ENCODE peak calls at places on chromosomes 12 and 14, in five cellular contexts. One of them, this sample, is unnamed.

GRCh38 chr12:42473561-42473960 is 116.0 kb downstream of the PRICKLE1 start:
- DNase-seq in Calu3: no peak
- DNase-seq in heart right ventricle: no peak
- DNase-seq in GM20000: no peak
- DNase-seq in tibial artery: no peak
- DNase-seq in this sample: no peak

GRCh38 chr14:101185081-101185835 is 281.7 kb upstream of the RTL1 start:
- DNase-seq in Calu3: no peak
- DNase-seq in heart right ventricle: no peak
- DNase-seq in GM20000: no peak
- DNase-seq in tibial artery: no peak
- DNase-seq in this sample: no peak

GRCh38 chr14:102344485-102344884 is 18.2 kb downstream of the CINP start:
- DNase-seq in Calu3: no peak
- DNase-seq in heart right ventricle: no peak
- DNase-seq in GM20000: no peak
- DNase-seq in tibial artery: no peak
- DNase-seq in this sample: no peak

GRCh38 chr14:74909501-74909900 is 13.6 kb downstream of the RPS6KL1 start:
- DNase-seq in Calu3: no peak
- DNase-seq in heart right ventricle: no peak
- DNase-seq in GM20000: no peak
- DNase-seq in tibial artery: no peak
- DNase-seq in this sample: no peak

GRCh38 chr12:95202691-95203476 is 14.4 kb downstream of the FGD6 start:
- DNase-seq in Calu3: no peak
- DNase-seq in heart right ventricle: no peak
- DNase-seq in GM20000: no peak
- DNase-seq in tibial artery: no peak
- DNase-seq in this sample: no peak

GRCh38 chr12:101935769-101936741 is 58.7 kb downstream of the DRAM1 start:
- DNase-seq in Calu3: no peak
- DNase-seq in heart right ventricle: peak
- DNase-seq in GM20000: peak
- DNase-seq in tibial artery: peak
- DNase-seq in this sample: no peak

GRCh38 chr12:58528266-58528665 is 392.0 kb downstream of the LRIG3 start:
- DNase-seq in Calu3: no peak
- DNase-seq in heart right ventricle: no peak
- DNase-seq in GM20000: no peak
- DNase-seq in tibial artery: no peak
- DNase-seq in this sample: no peak

GRCh38 chr14:24978862-24979724 is 70.9 kb downstream of the STXBP6 start:
- DNase-seq in Calu3: peak
- DNase-seq in heart right ventricle: no peak
- DNase-seq in GM20000: peak
- DNase-seq in tibial artery: no peak
- DNase-seq in this sample: no peak

GRCh38 chr12:106288510-106289195 is 13.9 kb upstream of the TCP11L2 start:
- DNase-seq in Calu3: peak
- DNase-seq in heart right ventricle: no peak
- DNase-seq in GM20000: no peak
- DNase-seq in tibial artery: no peak
- DNase-seq in this sample: no peak

GRCh38 chr12:76777765-76778216 is 13.9 kb downstream of the ZDHHC17 start:
- DNase-seq in Calu3: peak
- DNase-seq in heart right ventricle: no peak
- DNase-seq in GM20000: peak
- DNase-seq in tibial artery: no peak
- DNase-seq in this sample: no peak

GRCh38 chr12:47938093-47938492 is 25.3 kb upstream of the TMEM106C start:
- DNase-seq in Calu3: no peak
- DNase-seq in heart right ventricle: no peak
- DNase-seq in GM20000: no peak
- DNase-seq in tibial artery: no peak
- DNase-seq in this sample: no peak

GRCh38 chr12:77062846-77063461 is 2.4 kb downstream of the E2F7 start:
- DNase-seq in Calu3: peak
- DNase-seq in heart right ventricle: peak
- DNase-seq in GM20000: peak
- DNase-seq in tibial artery: no peak
- DNase-seq in this sample: no peak

GRCh38 chr14:106436310-106436905 is 910.0 kb downstream of the TMEM121 start:
- DNase-seq in Calu3: peak
- DNase-seq in heart right ventricle: no peak
- DNase-seq in GM20000: no peak
- DNase-seq in tibial artery: no peak
- DNase-seq in this sample: peak

GRCh38 chr12:83471341-83471740 is 784.6 kb downstream of the TMTC2 start:
- DNase-seq in Calu3: no peak
- DNase-seq in heart right ventricle: no peak
- DNase-seq in GM20000: no peak
- DNase-seq in tibial artery: no peak
- DNase-seq in this sample: no peak

GRCh38 chr12:130131025-130131424 is 31.2 kb upstream of the FZD10 start:
- DNase-seq in Calu3: no peak
- DNase-seq in heart right ventricle: no peak
- DNase-seq in GM20000: no peak
- DNase-seq in tibial artery: no peak
- DNase-seq in this sample: no peak

DNA sequence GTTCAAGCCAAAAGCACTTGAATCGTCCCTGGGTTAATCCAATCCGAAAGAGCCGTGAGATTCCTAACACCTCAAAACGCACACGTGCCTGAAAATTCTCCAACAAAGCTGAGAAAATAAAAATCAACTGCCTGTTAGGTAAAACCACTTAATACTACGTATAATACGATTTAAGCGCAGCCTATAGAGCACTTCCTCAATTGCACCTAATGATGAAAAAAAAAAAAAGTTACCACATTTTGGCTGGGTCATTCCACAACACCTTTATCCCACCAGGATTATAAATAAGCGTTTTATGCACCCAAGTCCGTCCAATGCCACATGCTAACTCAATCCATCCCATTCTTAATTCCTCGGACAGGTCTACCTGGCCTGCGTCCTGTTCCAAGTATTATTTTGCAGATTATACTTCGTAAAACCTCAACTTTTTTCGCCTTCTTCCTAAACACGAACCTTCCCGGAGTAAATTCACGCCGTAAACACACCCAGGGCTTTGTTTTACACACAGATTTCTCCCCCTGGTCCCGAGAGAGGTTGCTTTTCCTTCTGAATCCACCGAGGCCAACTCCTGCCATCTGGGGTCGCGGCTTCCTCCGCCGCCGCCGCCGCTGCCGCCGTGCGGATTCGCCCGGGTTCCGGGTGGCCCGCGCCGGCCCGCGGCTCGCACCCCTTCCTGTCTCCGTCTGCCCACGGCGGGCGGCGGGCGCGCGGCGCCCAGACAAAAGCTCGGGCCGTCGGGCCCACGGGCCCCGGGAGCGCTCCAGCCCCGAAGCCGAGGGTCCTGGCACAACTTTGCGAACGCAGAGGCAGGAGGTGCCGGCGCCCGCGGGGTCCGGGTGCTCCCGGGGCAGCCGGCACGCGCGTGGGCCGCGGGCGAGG is 66.2 kb downstream of the RNF34 start:
- DNase-seq in Calu3: peak
- DNase-seq in heart right ventricle: no peak
- DNase-seq in GM20000: peak
- DNase-seq in tibial artery: no peak
- DNase-seq in this sample: no peak
- TF ChIP-seq CTCF in Calu3: no peak
- TF ChIP-seq CTCF in heart right ventricle: no peak
- TF ChIP-seq CTCF in GM20000: no peak
- TF ChIP-seq CTCF in tibial artery: no peak
- TF ChIP-seq CTCF in this sample: no peak

GRCh38 chr14:54023027-54023426 is 66.4 kb upstream of the BMP4 start:
- DNase-seq in Calu3: no peak
- DNase-seq in heart right ventricle: no peak
- DNase-seq in GM20000: peak
- DNase-seq in tibial artery: no peak
- DNase-seq in this sample: no peak

GRCh38 chr14:54026671-54027070 is 70.0 kb upstream of the BMP4 start:
- DNase-seq in Calu3: no peak
- DNase-seq in heart right ventricle: no peak
- DNase-seq in GM20000: no peak
- DNase-seq in tibial artery: no peak
- DNase-seq in this sample: no peak

DNA sequence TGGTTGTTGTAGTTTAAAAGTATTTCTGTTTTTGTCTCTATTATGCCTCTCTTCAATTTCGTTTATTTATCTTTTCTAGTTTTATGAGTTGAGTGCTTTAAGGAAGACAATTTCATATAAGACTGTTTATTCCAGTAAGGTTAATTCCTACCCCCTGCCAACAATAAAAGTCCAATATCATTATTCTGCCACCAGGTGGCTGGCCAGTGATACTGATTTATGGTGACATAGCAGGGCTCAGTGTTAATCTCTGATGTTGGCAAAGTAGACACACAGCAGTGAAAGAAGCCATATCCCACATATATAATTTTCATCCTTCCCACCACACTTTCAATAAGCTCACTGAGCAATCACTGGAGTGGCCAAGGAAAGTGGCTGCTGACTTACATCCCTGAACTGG is 69.0 kb upstream of the BMP4 start:
- DNase-seq in Calu3: peak
- DNase-seq in heart right ventricle: peak
- DNase-seq in GM20000: no peak
- DNase-seq in tibial artery: no peak
- DNase-seq in this sample: peak
- TF ChIP-seq CTCF in Calu3: peak
- TF ChIP-seq CTCF in heart right ventricle: peak
- TF ChIP-seq CTCF in GM20000: no peak
- TF ChIP-seq CTCF in tibial artery: peak
- TF ChIP-seq CTCF in this sample: peak

DNA sequence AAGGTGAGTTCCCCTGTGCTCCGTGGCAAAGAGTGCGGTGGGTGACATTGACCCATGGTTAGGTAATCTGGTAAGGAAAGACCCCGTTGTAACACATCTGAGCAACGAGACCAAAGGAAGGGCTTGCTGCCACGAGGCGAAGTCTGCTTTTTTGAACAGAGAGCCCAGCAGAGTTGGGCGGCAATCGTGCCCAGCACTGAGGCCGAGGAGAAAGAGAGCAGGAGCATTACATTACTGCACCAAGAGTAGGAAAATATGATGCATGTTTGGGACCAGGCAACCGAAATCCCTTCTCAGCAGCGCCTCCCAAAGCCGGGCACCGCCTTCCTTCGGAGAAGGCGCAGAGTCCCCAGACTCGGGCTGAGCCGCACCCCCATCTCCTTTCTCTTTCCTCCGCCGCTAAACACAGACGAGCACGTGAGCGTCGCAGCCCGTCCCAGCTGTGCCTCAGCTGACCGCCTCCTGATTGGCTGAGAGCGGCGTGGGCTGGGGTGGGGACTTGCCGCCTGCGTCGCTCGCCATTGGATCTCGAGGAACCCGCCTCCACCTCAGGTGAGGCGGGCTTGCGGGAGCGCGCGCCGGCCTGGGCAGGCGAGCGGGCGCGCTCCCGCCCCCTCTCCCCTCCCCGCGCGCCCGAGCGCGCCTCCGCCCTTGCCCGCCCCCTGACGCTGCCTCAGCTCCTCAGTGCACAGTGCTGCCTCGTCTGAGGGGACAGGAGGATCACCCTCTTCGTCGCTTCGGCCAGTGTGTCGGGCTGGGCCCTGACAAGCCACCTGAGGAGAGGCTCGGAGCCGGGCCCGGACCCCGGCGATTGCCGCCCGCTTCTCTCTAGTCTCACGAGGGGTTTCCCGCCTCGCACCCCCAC is at the start of gene HIF1A:
- DNase-seq in Calu3: peak
- DNase-seq in heart right ventricle: peak
- DNase-seq in GM20000: peak
- DNase-seq in tibial artery: peak
- DNase-seq in this sample: peak
- TF ChIP-seq CTCF in Calu3: no peak
- TF ChIP-seq CTCF in heart right ventricle: peak
- TF ChIP-seq CTCF in GM20000: no peak
- TF ChIP-seq CTCF in tibial artery: no peak
- TF ChIP-seq CTCF in this sample: peak

DNA sequence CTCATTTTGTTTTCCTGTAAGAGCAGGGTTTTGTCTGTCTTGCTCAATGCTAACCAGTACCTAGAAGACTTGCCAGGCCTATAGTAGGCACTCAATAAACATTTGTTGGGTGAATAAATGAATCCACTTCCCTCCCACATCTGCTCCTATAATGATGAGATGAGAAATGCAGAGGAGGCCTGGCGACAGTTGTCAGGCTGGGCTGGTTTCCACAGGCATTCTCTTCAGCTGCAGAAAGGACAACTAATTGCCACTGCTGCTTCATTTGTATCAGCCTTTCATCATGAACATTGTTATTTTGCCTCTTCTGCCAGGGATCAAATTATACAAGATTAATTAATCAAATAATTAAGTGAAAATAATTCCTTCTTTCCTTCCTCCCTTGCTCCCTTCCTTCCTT is 82.0 kb upstream of the PTHLH start:
- DNase-seq in Calu3: no peak
- DNase-seq in heart right ventricle: no peak
- DNase-seq in GM20000: no peak
- DNase-seq in tibial artery: no peak
- DNase-seq in this sample: no peak
- TF ChIP-seq CTCF in Calu3: no peak
- TF ChIP-seq CTCF in heart right ventricle: no peak
- TF ChIP-seq CTCF in GM20000: no peak
- TF ChIP-seq CTCF in tibial artery: no peak
- TF ChIP-seq CTCF in this sample: no peak

GRCh38 chr12:52587563-52587962 is 13.7 kb downstream of the KRT72 start:
- DNase-seq in Calu3: no peak
- DNase-seq in heart right ventricle: no peak
- DNase-seq in GM20000: no peak
- DNase-seq in tibial artery: peak
- DNase-seq in this sample: no peak
- TF ChIP-seq CTCF in Calu3: no peak
- TF ChIP-seq CTCF in heart right ventricle: no peak
- TF ChIP-seq CTCF in GM20000: no peak
- TF ChIP-seq CTCF in tibial artery: no peak
- TF ChIP-seq CTCF in this sample: no peak

GRCh38 chr14:62118871-62119270 is 356.7 kb downstream of the SNAPC1 start:
- DNase-seq in Calu3: no peak
- DNase-seq in heart right ventricle: no peak
- DNase-seq in GM20000: no peak
- DNase-seq in tibial artery: no peak
- DNase-seq in this sample: no peak

GRCh38 chr14:62117718-62118164 is 355.5 kb downstream of the SNAPC1 start:
- DNase-seq in Calu3: no peak
- DNase-seq in heart right ventricle: no peak
- DNase-seq in GM20000: no peak
- DNase-seq in tibial artery: no peak
- DNase-seq in this sample: no peak

GRCh38 chr14:62118461-62118860 is 356.2 kb downstream of the SNAPC1 start:
- DNase-seq in Calu3: no peak
- DNase-seq in heart right ventricle: no peak
- DNase-seq in GM20000: peak
- DNase-seq in tibial artery: no peak
- DNase-seq in this sample: no peak

GRCh38 chr14:62117010-62117717 is 354.9 kb downstream of the SNAPC1 start:
- DNase-seq in Calu3: peak
- DNase-seq in heart right ventricle: peak
- DNase-seq in GM20000: peak
- DNase-seq in tibial artery: peak
- DNase-seq in this sample: no peak
- TF ChIP-seq CTCF in Calu3: no peak
- TF ChIP-seq CTCF in heart right ventricle: peak
- TF ChIP-seq CTCF in GM20000: peak
- TF ChIP-seq CTCF in tibial artery: peak
- TF ChIP-seq CTCF in this sample: peak

GRCh38 chr12:51891843-51892242 is 3.9 kb downstream of the ANKRD33 start:
- DNase-seq in Calu3: no peak
- DNase-seq in heart right ventricle: no peak
- DNase-seq in GM20000: peak
- DNase-seq in tibial artery: no peak
- DNase-seq in this sample: no peak
- TF ChIP-seq CTCF in Calu3: no peak
- TF ChIP-seq CTCF in heart right ventricle: peak
- TF ChIP-seq CTCF in GM20000: no peak
- TF ChIP-seq CTCF in tibial artery: peak
- TF ChIP-seq CTCF in this sample: peak